ENCODE peak calls at places on chromosome 12, in five cellular contexts. One of them, this sample, is unnamed.
A peak's percentile ranks its signal among the peaks of the same experiment; 100 is the strongest.

GRCh38 chr12:101459642-101460346 is 15.3 kb upstream of the SPIC start:
- DNase-seq in PC-9: peak; percentile 93
- DNase-seq in CD4-positive, CD25-positive, alpha-beta regulatory T cell: no peak
- DNase-seq in testis: no peak
- DNase-seq in cardiac muscle cell: no peak
- DNase-seq in this sample: peak; percentile 62

GRCh38 chr12:96308881-96309280 is 91.4 kb downstream of the CDK17 start:
- DNase-seq in PC-9: no peak
- DNase-seq in CD4-positive, CD25-positive, alpha-beta regulatory T cell: no peak
- DNase-seq in testis: no peak
- DNase-seq in cardiac muscle cell: peak; percentile 8
- DNase-seq in this sample: peak; percentile 6

GRCh38 chr12:100708591-100708990 is 86.0 kb upstream of the ANO4 start:
- DNase-seq in PC-9: no peak
- DNase-seq in CD4-positive, CD25-positive, alpha-beta regulatory T cell: no peak
- DNase-seq in testis: no peak
- DNase-seq in cardiac muscle cell: no peak
- DNase-seq in this sample: no peak

GRCh38 chr12:114676142-114676741 is 7.7 kb downstream of the TBX3 start:
- DNase-seq in PC-9: no peak
- DNase-seq in CD4-positive, CD25-positive, alpha-beta regulatory T cell: no peak
- DNase-seq in testis: no peak
- DNase-seq in cardiac muscle cell: no peak
- DNase-seq in this sample: no peak

GRCh38 chr12:61654698-61655097 is 605.5 kb upstream of the USP15 start:
- DNase-seq in PC-9: no peak
- DNase-seq in CD4-positive, CD25-positive, alpha-beta regulatory T cell: peak; percentile 10
- DNase-seq in testis: no peak
- DNase-seq in cardiac muscle cell: no peak
- DNase-seq in this sample: peak; percentile 34

GRCh38 chr12:100168562-100168961 is 25.9 kb upstream of the BLTP3B start:
- DNase-seq in PC-9: no peak
- DNase-seq in CD4-positive, CD25-positive, alpha-beta regulatory T cell: no peak
- DNase-seq in testis: no peak
- DNase-seq in cardiac muscle cell: no peak
- DNase-seq in this sample: no peak

GRCh38 chr12:25248732-25249131 is 2.0 kb downstream of the KRAS start:
- DNase-seq in PC-9: no peak
- DNase-seq in CD4-positive, CD25-positive, alpha-beta regulatory T cell: no peak
- DNase-seq in testis: no peak
- DNase-seq in cardiac muscle cell: no peak
- DNase-seq in this sample: no peak

GRCh38 chr12:2804390-2805145 is 7.9 kb upstream of the ITFG2 start:
- DNase-seq in PC-9: no peak
- DNase-seq in CD4-positive, CD25-positive, alpha-beta regulatory T cell: no peak
- DNase-seq in testis: peak; percentile 42
- DNase-seq in cardiac muscle cell: peak; percentile 91
- DNase-seq in this sample: peak; percentile 55

GRCh38 chr12:79415296-79415695 is 275.5 kb downstream of the PAWR start:
- DNase-seq in PC-9: no peak
- DNase-seq in CD4-positive, CD25-positive, alpha-beta regulatory T cell: no peak
- DNase-seq in testis: no peak
- DNase-seq in cardiac muscle cell: no peak
- DNase-seq in this sample: no peak

GRCh38 chr12:79411791-79412190 is 279.0 kb downstream of the PAWR start:
- DNase-seq in PC-9: no peak
- DNase-seq in CD4-positive, CD25-positive, alpha-beta regulatory T cell: no peak
- DNase-seq in testis: no peak
- DNase-seq in cardiac muscle cell: no peak
- DNase-seq in this sample: no peak

GRCh38 chr12:79415754-79416435 is 274.9 kb downstream of the PAWR start:
- DNase-seq in PC-9: peak; percentile 82
- DNase-seq in CD4-positive, CD25-positive, alpha-beta regulatory T cell: no peak
- DNase-seq in testis: no peak
- DNase-seq in cardiac muscle cell: no peak
- DNase-seq in this sample: peak; percentile 15

GRCh38 chr12:79413796-79414195 is 277.0 kb downstream of the PAWR start:
- DNase-seq in PC-9: no peak
- DNase-seq in CD4-positive, CD25-positive, alpha-beta regulatory T cell: no peak
- DNase-seq in testis: no peak
- DNase-seq in cardiac muscle cell: no peak
- DNase-seq in this sample: no peak

DNA sequence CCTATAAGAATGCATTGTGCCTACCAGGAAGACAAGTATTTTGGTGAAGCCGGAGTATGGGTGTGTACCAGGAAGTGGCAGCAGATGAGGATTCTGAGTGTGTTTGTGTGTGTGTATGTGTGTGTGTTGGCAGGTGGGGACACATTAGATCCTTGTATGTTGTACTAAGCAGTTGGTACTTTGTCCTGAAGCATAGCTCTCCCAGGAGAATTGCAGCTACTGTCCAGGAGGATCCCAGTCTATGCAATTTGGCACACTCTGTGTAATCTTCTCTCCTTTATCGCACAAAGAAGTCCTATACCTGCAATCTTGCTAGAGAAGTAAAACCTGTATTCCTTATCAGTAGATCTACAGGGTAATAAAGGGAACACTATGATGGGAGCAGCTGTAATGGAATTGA is 276.5 kb downstream of the PAWR start:
- DNase-seq in PC-9: peak; percentile 77
- DNase-seq in CD4-positive, CD25-positive, alpha-beta regulatory T cell: no peak
- DNase-seq in testis: no peak
- DNase-seq in cardiac muscle cell: no peak
- DNase-seq in this sample: no peak
- H3K27ac ChIP-seq in PC-9: peak overlapping the region; percentile 46
- H3K27ac ChIP-seq in CD4-positive, CD25-positive, alpha-beta regulatory T cell: no peak overlapping the region
- H3K27ac ChIP-seq in testis: no peak overlapping the region
- H3K27ac ChIP-seq in cardiac muscle cell: no peak overlapping the region
- H3K27ac ChIP-seq in this sample: no peak overlapping the region

DNA sequence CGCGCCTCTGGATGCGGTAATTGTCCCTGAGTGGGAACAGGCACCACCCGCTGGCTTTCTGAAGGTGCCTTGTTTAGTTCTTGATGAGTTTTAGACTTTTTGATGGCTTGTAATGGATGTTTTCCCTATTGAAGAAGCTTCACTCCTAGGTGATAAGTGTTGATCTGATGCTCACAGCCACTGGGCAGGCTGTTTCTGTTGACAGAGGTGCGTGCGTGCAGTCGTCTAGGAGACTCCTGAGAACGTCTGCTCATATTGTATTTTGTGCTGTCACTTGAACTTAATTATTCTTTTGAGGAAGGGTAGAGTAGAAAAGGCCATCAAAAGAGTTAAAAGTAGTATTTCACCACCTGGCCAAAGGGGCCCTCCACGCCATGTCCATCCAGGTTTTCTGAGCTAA is 70.5 kb downstream of the EP400 start:
- DNase-seq in PC-9: no peak
- DNase-seq in CD4-positive, CD25-positive, alpha-beta regulatory T cell: no peak
- DNase-seq in testis: no peak
- DNase-seq in cardiac muscle cell: no peak
- DNase-seq in this sample: no peak
- H3K4me1 ChIP-seq in PC-9: no peaks in the 10 kb centered on the region
- H3K4me1 ChIP-seq in CD4-positive, CD25-positive, alpha-beta regulatory T cell: no peaks in the 10 kb centered on the region
- H3K4me1 ChIP-seq in testis: no peaks in the 10 kb centered on the region
- H3K4me1 ChIP-seq in cardiac muscle cell: no peaks in the 10 kb centered on the region
- H3K4me1 ChIP-seq in this sample: no peaks in the 10 kb centered on the region

DNA sequence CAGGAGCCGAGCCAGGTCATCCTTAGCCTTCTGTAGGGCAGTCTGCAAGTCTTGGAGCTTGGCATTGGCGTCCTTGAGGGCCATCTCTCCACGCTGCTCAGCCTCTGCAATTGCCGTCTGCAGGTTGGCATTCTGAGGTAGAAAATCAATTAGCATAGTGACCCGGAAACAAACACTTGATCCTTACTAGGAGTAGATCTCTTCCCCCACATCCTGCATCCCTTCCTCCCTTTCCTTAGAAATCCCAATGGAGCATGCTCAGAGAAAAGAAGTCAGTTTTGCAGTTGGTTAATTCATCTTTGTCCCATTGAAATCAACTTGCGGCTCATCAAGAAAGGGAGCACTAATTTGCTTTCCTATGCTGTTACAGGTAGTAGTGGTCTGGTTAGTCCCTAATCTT is 6.1 kb downstream of the KRT76 start:
- DNase-seq in PC-9: no peak
- DNase-seq in CD4-positive, CD25-positive, alpha-beta regulatory T cell: no peak
- DNase-seq in testis: no peak
- DNase-seq in cardiac muscle cell: no peak
- DNase-seq in this sample: no peak
- H3K27me3 ChIP-seq in PC-9: no peaks in the 10 kb centered on the region
- H3K27me3 ChIP-seq in CD4-positive, CD25-positive, alpha-beta regulatory T cell: peaks cover 2% of the 10 kb centered on the region
- H3K27me3 ChIP-seq in testis: no peaks in the 10 kb centered on the region
- H3K27me3 ChIP-seq in cardiac muscle cell: peaks cover 25% of the 10 kb centered on the region
- H3K27me3 ChIP-seq in this sample: peaks cover 59% of the 10 kb centered on the region

DNA sequence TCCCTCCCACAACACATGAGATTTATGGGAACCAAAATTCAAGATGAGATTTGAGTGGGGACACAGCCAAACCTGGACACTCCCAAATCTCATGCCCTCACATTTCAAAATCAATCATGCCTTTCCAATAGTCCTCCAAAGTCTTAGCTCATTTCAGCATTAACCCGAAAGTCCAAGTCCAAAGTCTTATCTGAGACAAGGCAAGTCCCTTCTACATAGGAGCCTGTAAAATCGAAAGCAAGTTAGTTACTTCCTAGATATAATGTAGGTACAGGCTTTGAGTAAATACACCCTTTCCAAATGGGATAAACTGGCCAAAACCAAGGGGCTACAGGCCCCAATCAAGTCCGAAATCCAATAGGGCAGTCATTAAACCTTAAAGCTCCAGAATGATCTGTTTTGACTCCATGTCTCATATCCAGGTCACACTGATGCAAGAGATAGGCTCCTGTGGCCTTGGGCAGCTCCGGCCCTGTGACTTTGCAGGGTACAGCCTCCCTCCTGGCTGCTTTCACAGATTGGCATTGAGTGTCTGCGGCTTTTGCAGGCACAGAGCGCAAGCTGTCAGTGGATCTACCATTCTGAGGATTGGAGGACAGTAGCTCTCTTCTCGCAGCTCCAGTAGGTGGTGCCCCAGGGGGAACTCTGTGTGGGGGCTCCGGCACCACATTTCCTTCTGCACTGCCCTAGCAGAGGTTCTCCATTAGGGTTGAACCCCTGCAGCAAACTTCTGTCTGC is 60.1 kb downstream of the LRIG3 start:
- DNase-seq in PC-9: no peak
- DNase-seq in CD4-positive, CD25-positive, alpha-beta regulatory T cell: no peak
- DNase-seq in testis: no peak
- DNase-seq in cardiac muscle cell: no peak
- DNase-seq in this sample: no peak
- H3K27ac ChIP-seq in PC-9: no peak overlapping the region
- H3K27ac ChIP-seq in CD4-positive, CD25-positive, alpha-beta regulatory T cell: no peak overlapping the region
- H3K27ac ChIP-seq in testis: no peak overlapping the region
- H3K27ac ChIP-seq in cardiac muscle cell: no peak overlapping the region
- H3K27ac ChIP-seq in this sample: no peak overlapping the region

GRCh38 chr12:116155383-116155782 is 122.1 kb downstream of the MED13L start:
- DNase-seq in PC-9: no peak
- DNase-seq in CD4-positive, CD25-positive, alpha-beta regulatory T cell: no peak
- DNase-seq in testis: no peak
- DNase-seq in cardiac muscle cell: no peak
- DNase-seq in this sample: no peak
- H3K4me1 ChIP-seq in PC-9: peaks cover 16% of the 10 kb centered on the region
- H3K4me1 ChIP-seq in CD4-positive, CD25-positive, alpha-beta regulatory T cell: no peaks in the 10 kb centered on the region
- H3K4me1 ChIP-seq in testis: peaks cover 14% of the 10 kb centered on the region
- H3K4me1 ChIP-seq in cardiac muscle cell: peaks cover 66% of the 10 kb centered on the region
- H3K4me1 ChIP-seq in this sample: peaks cover 34% of the 10 kb centered on the region